ENCODE peak calls at places on chromosomes 3 and 15, in nine cellular contexts. H is WTC11, L is ovary, R is kidney epithelial cell, A is NB4, D is heart right ventricle, B is PC-9, Q is spleen, K is GM10248. G is an unnamed sample.

GRCh38 chr3:124802702-124803101 is 72.5 kb downstream of the UMPS start:
- DNase-seq in K (no peak), D (no peak), R (no peak), L (no peak), Q (no peak), H (no peak), A (no peak), B (no peak), G (no peak)

GRCh38 chr3:188244395-188244861 is 90.5 kb downstream of the LPP start:
- DNase-seq in K (no peak), H (no peak), L (no peak), A (peak), B (peak), D (no peak), R (no peak), Q (no peak), G (no peak)

GRCh38 chr3:71131893-71132314 is 451.6 kb downstream of the FOXP1 start:
- DNase-seq in L (peak), A (no peak), R (no peak), B (no peak), H (no peak), D (no peak), Q (no peak), K (no peak), G (no peak)

GRCh38 chr3:126459111-126459762 is 16.5 kb downstream of the ZXDC start:
- DNase-seq in A (no peak), H (no peak), Q (peak), D (no peak), R (no peak), B (no peak), K (no peak), L (no peak), G (no peak)

GRCh38 chr15:29092376-29093064 is 177.1 kb downstream of the NSMCE3 start:
- DNase-seq in B (no peak), K (no peak), D (no peak), L (no peak), H (no peak), R (no peak), A (no peak), Q (peak), G (no peak)

GRCh38 chr15:26852980-26853379 is 13.9 kb upstream of the GABRA5 start:
- DNase-seq in H (no peak), L (no peak), D (no peak), K (no peak), B (no peak), A (no peak), Q (no peak), R (no peak), G (no peak)

GRCh38 chr3:197675568-197675860 is 61.2 kb downstream of the RUBCN start:
- DNase-seq in L (no peak), R (no peak), H (no peak), K (no peak), A (no peak), D (no peak), B (no peak), Q (no peak), G (no peak)

GRCh38 chr15:92949604-92950249 is 49.6 kb downstream of the CHD2 start:
- DNase-seq in H (no peak), Q (no peak), R (no peak), L (no peak), A (no peak), K (no peak), B (no peak), D (no peak), G (no peak)

GRCh38 chr3:20108869-20109268 is 68.6 kb downstream of the KAT2B start:
- DNase-seq in D (no peak), Q (no peak), A (no peak), B (peak), H (no peak), K (no peak), L (no peak), R (no peak), G (no peak)

GRCh38 chr15:66948294-66948693 is 117.1 kb upstream of the SMAD3 start:
- DNase-seq in B (peak), K (no peak), R (no peak), A (no peak), Q (no peak), H (no peak), D (no peak), L (no peak), G (no peak)

GRCh38 chr15:70132571-70132970 is 34.9 kb upstream of the TLE3 start:
- DNase-seq in R (no peak), L (no peak), K (no peak), Q (no peak), A (no peak), B (no peak), D (no peak), H (no peak), G (no peak)

GRCh38 chr15:66094331-66094730 is 159.2 kb downstream of the MEGF11 start:
- DNase-seq in R (no peak), B (no peak), K (no peak), Q (peak), L (no peak), A (no peak), D (no peak), H (no peak), G (no peak)

GRCh38 chr3:140863481-140864084 is 78.1 kb upstream of the SLC25A36 start:
- DNase-seq in A (peak), R (no peak), H (peak), L (peak), K (peak), Q (no peak), B (peak), D (peak), G (peak)

GRCh38 chr3:31693346-31693745 is 160.6 kb downstream of the STT3B start:
- DNase-seq in L (no peak), D (no peak), K (no peak), B (no peak), H (no peak), A (no peak), Q (no peak), R (no peak), G (no peak)

GRCh38 chr3:31688847-31689246 is 156.1 kb downstream of the STT3B start:
- DNase-seq in B (no peak), Q (no peak), H (no peak), R (no peak), K (no peak), A (no peak), D (no peak), L (no peak), G (no peak)

GRCh38 chr3:31696009-31696297 is 163.2 kb downstream of the STT3B start:
- DNase-seq in D (no peak), B (no peak), H (no peak), A (peak), L (no peak), K (no peak), R (no peak), Q (no peak), G (no peak)

GRCh38 chr3:31695280-31696008 is 162.7 kb downstream of the STT3B start:
- DNase-seq in L (no peak), R (no peak), A (peak), B (no peak), Q (no peak), D (no peak), K (peak), H (peak), G (no peak)

GRCh38 chr3:31692714-31693113 is 160.0 kb downstream of the STT3B start:
- DNase-seq in D (no peak), Q (no peak), L (no peak), B (no peak), R (no peak), K (no peak), A (peak), H (peak), G (no peak)
- TF ChIP-seq CTCF in D (peak), Q (no peak), L (no peak), B (no peak), R (no peak), K (peak), A (peak), H (no peak), G (no peak)

DNA sequence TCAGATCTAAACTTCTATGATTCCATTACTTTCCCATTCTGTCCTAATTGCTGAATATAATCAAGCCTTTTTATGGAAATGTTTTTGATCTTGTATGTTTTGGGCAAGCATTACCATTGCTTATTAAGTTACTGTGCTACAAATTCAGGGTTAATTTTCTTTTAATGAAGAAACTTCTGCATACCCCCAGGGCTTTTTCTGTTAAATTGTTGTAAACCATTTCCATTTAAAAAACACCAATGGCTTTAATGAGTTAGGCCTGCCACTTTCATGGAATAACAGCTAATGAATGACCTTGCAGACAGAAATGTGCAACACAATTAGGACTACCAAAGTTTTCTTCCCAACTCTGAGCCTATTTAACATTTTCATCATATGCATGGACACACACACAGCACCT is 150.0 kb downstream of the DIPK2A start:
- DNase-seq in L (no peak), H (no peak), B (no peak), R (no peak), K (no peak), Q (no peak), A (no peak), D (no peak), G (no peak)
- TF ChIP-seq CTCF in L (no peak), H (no peak), B (no peak), R (no peak), K (no peak), Q (no peak), A (no peak), D (no peak), G (no peak)

DNA sequence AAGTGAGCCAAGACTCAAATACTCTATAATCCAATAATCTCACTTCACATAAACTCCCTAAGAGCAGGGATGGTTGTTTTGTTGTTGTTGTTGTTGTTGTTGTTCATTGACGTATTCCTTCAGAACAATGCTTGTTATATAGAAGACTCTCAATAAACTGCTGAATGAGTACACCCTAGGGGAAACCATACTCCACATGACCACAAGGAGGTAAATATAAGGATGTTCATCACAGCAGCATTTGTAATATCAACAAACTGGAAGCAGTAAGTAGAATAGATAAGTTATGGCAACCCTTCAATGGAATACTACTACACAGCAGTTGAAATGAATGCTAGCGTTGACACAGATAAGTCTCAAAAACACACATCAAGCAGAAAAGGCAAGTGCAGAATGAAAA is 62.4 kb upstream of the STIMATE start:
- DNase-seq in H (no peak), B (no peak), A (no peak), L (no peak), K (no peak), R (no peak), D (no peak), Q (no peak), G (no peak)
- TF ChIP-seq CTCF in H (no peak), B (no peak), A (no peak), L (no peak), K (no peak), R (no peak), D (no peak), Q (no peak), G (no peak)

GRCh38 chr3:13160619-13161018 is 87.4 kb upstream of the IQSEC1 start:
- DNase-seq in H (no peak), L (no peak), A (no peak), B (no peak), K (no peak), D (no peak), Q (no peak), R (no peak), G (no peak)

GRCh38 chr3:13159890-13160289 is 86.7 kb upstream of the IQSEC1 start:
- DNase-seq in H (no peak), B (peak), A (no peak), K (no peak), L (no peak), R (no peak), D (no peak), Q (no peak), G (no peak)

GRCh38 chr3:13162550-13163320 is 89.5 kb upstream of the IQSEC1 start:
- DNase-seq in R (no peak), D (no peak), Q (no peak), L (no peak), A (no peak), B (no peak), H (no peak), K (no peak), G (no peak)

GRCh38 chr3:13161771-13162535 is 88.7 kb upstream of the IQSEC1 start:
- DNase-seq in K (no peak), R (no peak), H (no peak), A (no peak), L (no peak), B (no peak), Q (no peak), D (no peak), G (no peak)

DNA sequence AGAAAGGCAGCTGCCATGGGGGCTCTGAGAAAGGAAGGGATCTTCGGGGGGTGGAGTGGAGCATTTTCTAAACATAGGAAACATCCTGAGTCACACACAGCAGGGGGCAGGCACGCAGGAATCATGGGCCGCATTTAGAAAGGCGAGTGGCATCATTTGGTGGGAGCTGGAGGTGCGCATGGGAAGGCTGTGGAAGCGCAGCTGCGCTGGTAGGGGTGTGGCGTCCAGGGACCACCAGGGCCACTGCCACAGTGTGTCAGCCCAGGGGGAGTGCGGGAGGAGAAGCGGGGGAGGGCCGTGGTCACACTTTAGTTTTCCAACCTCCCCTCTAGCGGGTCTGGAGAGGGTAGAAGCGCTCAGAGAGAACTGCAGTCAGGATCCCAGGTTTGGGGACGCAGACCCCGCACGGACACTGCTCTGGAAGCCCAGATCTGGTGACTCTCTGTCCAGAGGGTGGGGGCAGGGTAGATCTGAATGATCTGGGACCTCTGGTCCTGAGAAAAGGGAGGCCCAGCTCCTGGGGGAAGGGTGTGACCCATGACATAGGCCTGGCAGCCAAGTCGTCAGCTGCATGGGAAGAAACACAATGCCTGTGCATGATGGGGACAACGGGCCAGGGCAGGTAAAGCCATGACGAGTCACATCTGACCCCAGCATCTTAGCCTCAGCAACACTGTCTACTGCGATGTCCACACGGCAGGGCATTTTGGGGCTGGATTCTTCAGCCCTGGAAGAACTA is 88.0 kb upstream of the IQSEC1 start:
- DNase-seq in L (no peak), R (no peak), A (peak), Q (no peak), K (no peak), B (peak), H (no peak), D (no peak), G (no peak)
- TF ChIP-seq CTCF in L (no peak), R (no peak), A (no peak), Q (no peak), K (no peak), B (no peak), H (no peak), D (no peak), G (no peak)

GRCh38 chr3:170024581-170024980 is 13.2 kb upstream of the GPR160 start:
- DNase-seq in R (no peak), K (no peak), H (no peak), D (no peak), L (no peak), A (peak), B (no peak), Q (no peak), G (no peak)

GRCh38 chr3:170023165-170023564 is 14.6 kb upstream of the GPR160 start:
- DNase-seq in H (no peak), L (no peak), B (no peak), Q (no peak), D (no peak), K (no peak), R (no peak), A (no peak), G (no peak)

DNA sequence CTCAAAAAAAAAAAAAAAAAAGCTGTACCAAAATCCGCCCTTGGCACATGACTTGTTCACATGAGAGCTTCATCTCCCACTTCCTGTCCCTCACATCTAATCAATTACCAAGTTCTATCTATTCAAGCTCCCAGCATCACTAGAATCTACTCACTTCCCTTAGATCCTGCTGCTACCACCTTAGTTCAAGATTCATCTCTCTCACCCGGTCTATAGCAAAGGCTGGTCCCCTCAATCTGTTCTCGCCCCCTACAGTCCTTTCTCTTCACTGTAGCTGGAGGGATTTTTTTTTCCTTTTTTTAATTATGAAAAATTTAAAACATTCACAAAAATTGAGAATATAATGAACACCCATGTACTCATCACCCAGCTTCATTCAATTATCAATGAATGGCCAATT is 16.7 kb upstream of the GPR160 start:
- DNase-seq in A (peak), D (no peak), R (no peak), H (no peak), K (no peak), B (no peak), Q (no peak), L (no peak), G (no peak)
- TF ChIP-seq CTCF in A (peak), D (peak), R (no peak), H (no peak), K (peak), B (peak), Q (no peak), L (no peak), G (no peak)

GRCh38 chr3:158783051-158783450 is 18.8 kb upstream of the MFSD1 start:
- DNase-seq in D (no peak), B (no peak), Q (no peak), H (no peak), A (no peak), K (no peak), R (no peak), L (no peak), G (no peak)

GRCh38 chr3:158782283-158782682 is 19.6 kb upstream of the MFSD1 start:
- DNase-seq in A (no peak), Q (no peak), H (no peak), B (no peak), K (no peak), L (no peak), D (no peak), R (no peak), G (no peak)

GRCh38 chr3:158777171-158777873 is 24.5 kb upstream of the MFSD1 start:
- DNase-seq in H (no peak), R (no peak), L (no peak), D (no peak), B (no peak), K (no peak), Q (no peak), A (no peak), G (no peak)

GRCh38 chr3:158781859-158782258 is 20.0 kb upstream of the MFSD1 start:
- DNase-seq in K (no peak), A (no peak), H (no peak), B (no peak), D (no peak), Q (no peak), L (no peak), R (no peak), G (no peak)

DNA sequence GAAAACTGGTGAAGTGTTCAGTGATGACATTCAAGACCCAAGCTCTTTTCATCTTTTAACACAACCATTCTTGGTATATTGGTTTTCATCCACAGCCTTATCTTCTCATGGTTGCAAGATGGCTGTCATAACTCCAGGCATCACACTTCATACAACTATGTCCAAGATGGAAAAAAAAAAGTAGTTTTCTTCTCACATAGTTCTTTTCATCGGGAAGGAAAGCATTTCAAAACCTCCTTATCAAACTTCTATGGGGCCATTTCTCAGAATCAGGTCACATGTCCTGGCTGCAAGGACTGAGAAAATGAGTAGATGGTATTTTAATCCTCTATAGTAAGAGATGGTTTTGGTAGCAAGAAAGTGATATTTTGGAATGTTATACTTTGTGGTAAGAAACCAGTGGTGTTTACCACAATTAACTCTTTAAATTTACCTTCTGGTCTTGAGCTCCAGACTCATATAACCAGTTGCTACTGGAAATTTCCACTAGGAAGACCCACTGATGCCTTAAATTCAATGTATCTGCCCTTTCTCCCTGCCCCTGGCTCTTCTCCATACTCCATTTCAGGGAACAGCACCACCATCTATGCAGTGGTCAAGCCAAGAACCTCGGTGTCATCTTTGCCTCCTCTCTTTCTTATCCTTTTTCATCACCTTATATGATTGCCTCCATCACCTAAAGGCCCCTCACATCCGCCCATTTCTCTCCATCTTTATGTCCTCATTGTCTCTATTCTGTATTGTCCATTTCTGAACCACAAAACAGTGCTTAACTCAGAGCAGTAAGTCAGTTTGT is 20.9 kb upstream of the MFSD1 start:
- DNase-seq in A (no peak), H (no peak), R (no peak), L (no peak), K (no peak), D (no peak), Q (no peak), B (no peak), G (no peak)
- TF ChIP-seq CTCF in A (no peak), H (no peak), R (no peak), L (no peak), K (no peak), D (no peak), Q (no peak), B (no peak), G (no peak)

DNA sequence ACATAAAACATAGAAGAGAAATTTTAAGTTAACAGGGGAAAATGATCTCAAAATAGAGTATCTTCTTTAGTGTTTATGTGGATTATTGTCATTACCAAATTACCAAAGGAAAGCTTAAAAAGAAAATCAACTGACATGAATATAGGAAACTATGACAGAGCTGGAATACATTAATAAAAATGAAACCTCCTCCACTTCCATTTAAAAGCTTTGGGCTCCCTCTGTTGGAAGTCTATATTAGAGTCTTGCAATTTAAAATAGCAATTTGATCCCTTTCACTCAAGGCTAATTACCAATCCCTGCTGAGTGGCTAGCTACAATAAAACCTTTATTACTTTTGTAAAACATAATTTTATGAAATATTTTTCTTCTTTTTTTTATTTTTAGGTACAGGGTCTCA is 61.4 kb upstream of the IMPG2 start:
- DNase-seq in Q (no peak), H (no peak), B (peak), L (no peak), D (no peak), K (peak), R (no peak), A (peak), G (peak)
- TF ChIP-seq CTCF in Q (no peak), H (peak), B (peak), L (no peak), D (peak), K (peak), R (peak), A (no peak), G (no peak)